ENCODE peak calls at places on chromosome 1, in eight cellular contexts. A is dorsolateral prefrontal cortex, Q is psoas muscle, R is astrocyte of the cerebellum, D is body of pancreas, S is fibroblast of the aortic adventitia, B is tibial nerve, M is fibroblast of lung. J is an unnamed sample.

GRCh38 chr1:239293350-239294111 is 92.8 kb upstream of the CHRM3 start:
- DNase-seq in A (no peak), Q (no peak), R (no peak), D (no peak), S (no peak), B (no peak), M (no peak), J (no peak)

GRCh38 chr1:67945733-67946374 is 104.6 kb downstream of the DIRAS3 start:
- DNase-seq in A (no peak), Q (no peak), R (no peak), D (peak; percentile 15), S (no peak), B (no peak), M (peak; percentile 55), J (no peak)

GRCh38 chr1:105260018-105260417 is 1510.3 kb downstream of the AMY1C start:
- DNase-seq in A (no peak), Q (no peak), R (no peak), D (no peak), S (no peak), B (no peak), M (no peak), J (no peak)

GRCh38 chr1:224802596-224802995 is 126.9 kb upstream of the DNAH14 start:
- DNase-seq in A (no peak), Q (no peak), R (no peak), D (no peak), S (no peak), B (no peak), M (no peak), J (no peak)

GRCh38 chr1:34796990-34797389 is 4.2 kb downstream of the GJA4 start:
- DNase-seq in A (no peak), Q (no peak), R (no peak), D (no peak), S (no peak), B (no peak), M (no peak), J (peak; percentile 57)

GRCh38 chr1:32101233-32101681 is 6.6 kb upstream of the KPNA6 start:
- DNase-seq in A (no peak), Q (no peak), R (peak; percentile 35), D (no peak), S (peak; percentile 69), B (no peak), M (peak; percentile 66), J (no peak)

GRCh38 chr1:175874081-175874480 is 130.7 kb upstream of the TNR start:
- DNase-seq in A (no peak), Q (no peak), R (no peak), D (no peak), S (no peak), B (no peak), M (no peak), J (no peak)

GRCh38 chr1:41516168-41516961 is 31.9 kb upstream of the EDN2 start:
- DNase-seq in A (peak; percentile 93), Q (peak; percentile 91), R (peak; percentile 72), D (peak; percentile 97), S (peak; percentile 86), B (peak; percentile 88), M (peak; percentile 77), J (peak; percentile 74)

GRCh38 chr1:82464362-82464931 is 663.7 kb downstream of the ADGRL2 start:
- DNase-seq in A (no peak), Q (no peak), R (peak; percentile 95), D (peak; percentile 59), S (peak; percentile 53), B (peak; percentile 55), M (peak; percentile 62), J (no peak)

GRCh38 chr1:3473381-3473844 is 18.9 kb downstream of the ARHGEF16 start:
- DNase-seq in A (no peak), Q (no peak), R (peak; percentile 93), D (no peak), S (peak; percentile 60), B (peak; percentile 29), M (peak; percentile 89), J (no peak)

GRCh38 chr1:7229186-7229585 is 443.9 kb downstream of the CAMTA1 start:
- DNase-seq in A (no peak), Q (no peak), R (no peak), D (no peak), S (no peak), B (no peak), M (no peak), J (no peak)

GRCh38 chr1:80533178-80533577 is 1267.6 kb upstream of the ADGRL2 start:
- DNase-seq in A (no peak), Q (no peak), R (no peak), D (no peak), S (no peak), B (no peak), M (no peak), J (no peak)

GRCh38 chr1:178020968-178021640 is 51.2 kb upstream of the SEC16B start:
- DNase-seq in A (no peak), Q (no peak), R (no peak), D (no peak), S (no peak), B (no peak), M (no peak), J (no peak)

GRCh38 chr1:78237364-78237916 is 191.7 kb downstream of the GIPC2 start:
- DNase-seq in A (no peak), Q (no peak), R (no peak), D (peak; percentile 87), S (no peak), B (no peak), M (no peak), J (no peak)

GRCh38 chr1:64983110-64983509 is 16.8 kb upstream of the JAK1 start:
- DNase-seq in A (no peak), Q (no peak), R (no peak), D (no peak), S (peak; percentile 64), B (no peak), M (peak; percentile 72), J (no peak)

GRCh38 chr1:150967936-150968335 is 6.7 kb downstream of the CERS2 start:
- DNase-seq in A (no peak), Q (no peak), R (no peak), D (no peak), S (no peak), B (no peak), M (no peak), J (no peak)

GRCh38 chr1:195608883-195609282 is 999.4 kb downstream of the KCNT2 start:
- DNase-seq in A (no peak), Q (no peak), R (no peak), D (no peak), S (no peak), B (no peak), M (no peak), J (no peak)

GRCh38 chr1:12052008-12052573 is 11.0 kb upstream of the TNFRSF8 start:
- DNase-seq in A (peak; percentile 50), Q (peak; percentile 75), R (peak; percentile 47), D (peak; percentile 34), S (peak; percentile 85), B (peak; percentile 43), M (peak; percentile 83), J (peak; percentile 98)

GRCh38 chr1:12048376-12048775 is 14.7 kb upstream of the TNFRSF8 start:
- DNase-seq in A (no peak), Q (no peak), R (no peak), D (no peak), S (peak; percentile 30), B (no peak), M (no peak), J (no peak)

GRCh38 chr1:12047120-12047876 is 15.8 kb upstream of the TNFRSF8 start:
- DNase-seq in A (no peak), Q (no peak), R (peak; percentile 40), D (no peak), S (no peak), B (no peak), M (peak; percentile 87), J (peak; percentile 95)

GRCh38 chr1:12051361-12051760 is 11.7 kb upstream of the TNFRSF8 start:
- DNase-seq in A (no peak), Q (no peak), R (no peak), D (no peak), S (no peak), B (no peak), M (no peak), J (no peak)

GRCh38 chr1:12049625-12050024 is 13.5 kb upstream of the TNFRSF8 start:
- DNase-seq in A (no peak), Q (no peak), R (no peak), D (no peak), S (no peak), B (no peak), M (no peak), J (peak; percentile 47)
- TF ChIP-seq CTCF in A (no peak), Q (no peak), R (no peak), D (no peak), S (no peak), B (no peak), M (no peak), J (peak; percentile 20)

GRCh38 chr1:244447552-244447951 is 4.2 kb downstream of the ADSS2 start:
- DNase-seq in A (no peak), Q (no peak), R (no peak), D (no peak), S (no peak), B (no peak), M (no peak), J (no peak)
- H3K4me3 ChIP-seq in A (peak overlapping the region; percentile 98), Q (no peak overlapping the region), R (no peak overlapping the region), D (no peak overlapping the region), S (no peak overlapping the region), B (no peak overlapping the region), M (no peak overlapping the region), J (no peak overlapping the region)

DNA sequence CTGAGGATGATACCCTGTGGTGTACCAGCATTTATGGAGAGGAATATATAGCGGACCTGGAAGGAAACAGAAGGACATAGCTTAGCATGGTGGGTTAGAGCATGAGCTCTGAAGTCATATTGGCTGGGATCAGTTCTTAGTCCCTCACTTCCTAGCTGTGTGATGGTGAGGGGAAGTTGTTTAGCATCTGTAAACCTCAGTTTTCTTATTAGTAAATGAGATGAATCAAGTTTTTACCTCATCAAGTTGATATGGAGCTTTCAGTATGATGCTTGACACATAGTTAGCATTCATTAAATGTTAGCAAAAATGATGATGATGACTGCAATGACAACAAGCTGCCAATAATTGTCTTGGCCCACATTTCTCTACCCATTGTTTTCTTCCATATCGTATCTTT is 84.8 kb downstream of the NEK7 start:
- DNase-seq in A (no peak), Q (no peak), R (no peak), D (no peak), S (no peak), B (no peak), M (no peak), J (no peak)
- TF ChIP-seq CTCF in A (no peak), Q (no peak), R (no peak), D (no peak), S (no peak), B (no peak), M (no peak), J (no peak)

GRCh38 chr1:29171521-29171920 is 10.2 kb downstream of the SRSF4 start:
- DNase-seq in A (no peak), Q (no peak), R (no peak), D (no peak), S (no peak), B (no peak), M (no peak), J (no peak)

GRCh38 chr1:29166291-29166878 is 15.3 kb downstream of the SRSF4 start:
- DNase-seq in A (no peak), Q (no peak), R (no peak), D (no peak), S (no peak), B (no peak), M (no peak), J (no peak)

GRCh38 chr1:29172415-29172814 is 9.3 kb downstream of the SRSF4 start:
- DNase-seq in A (no peak), Q (no peak), R (no peak), D (no peak), S (no peak), B (no peak), M (no peak), J (no peak)

GRCh38 chr1:29167904-29168303 is 13.8 kb downstream of the SRSF4 start:
- DNase-seq in A (no peak), Q (no peak), R (no peak), D (no peak), S (no peak), B (no peak), M (no peak), J (no peak)

GRCh38 chr1:29171089-29171488 is 10.6 kb downstream of the SRSF4 start:
- DNase-seq in A (no peak), Q (no peak), R (no peak), D (no peak), S (peak; percentile 54), B (no peak), M (no peak), J (no peak)
- H3K4me3 ChIP-seq in A (no peak overlapping the region), Q (no peak overlapping the region), R (no peak overlapping the region), D (no peak overlapping the region), S (no peak overlapping the region), B (no peak overlapping the region), M (no peak overlapping the region), J (no peak overlapping the region)